ENCODE peak calls at places on chromosomes 5 and 9, in seven cellular contexts. K is coronary artery; T is CD8-positive, alpha-beta T cell; C is CD8-positive, alpha-beta memory T cell; I is left ventricle myocardium inferior; O is GM23338; X is GM12878. F is an unnamed sample.

GRCh38 chr5:116536279-116537161 is 38.1 kb downstream of the SEMA6A start:
- DNase-seq in K (no peak), T (no peak), C (no peak), I (no peak), O (no peak), X (no peak), F (no peak)

GRCh38 chr5:7897014-7897600 is 28.2 kb downstream of the MTRR start:
- DNase-seq in K (no peak), T (no peak), C (no peak), I (no peak), O (peak; percentile 43), X (no peak), F (no peak)

GRCh38 chr5:106380736-106381135 is 1290.0 kb downstream of the EFNA5 start:
- DNase-seq in K (no peak), T (no peak), C (no peak), I (no peak), O (no peak), X (no peak), F (no peak)

GRCh38 chr9:77421506-77422265 is 226.4 kb downstream of the GNA14 start:
- DNase-seq in K (no peak), T (no peak), C (no peak), I (no peak), O (no peak), X (no peak), F (no peak)

GRCh38 chr5:139684881-139685749 is 37.0 kb downstream of the CXXC5 start:
- DNase-seq in K (no peak), T (no peak), C (no peak), I (peak; percentile 46), O (peak; percentile 43), X (no peak), F (peak; percentile 71)

GRCh38 chr9:37468620-37469019 is 3.4 kb upstream of the ZBTB5 start:
- DNase-seq in K (no peak), T (no peak), C (no peak), I (no peak), O (peak; percentile 45), X (no peak), F (no peak)

GRCh38 chr9:87216036-87216435 is 268.7 kb upstream of the GAS1 start:
- DNase-seq in K (no peak), T (no peak), C (no peak), I (no peak), O (no peak), X (no peak), F (no peak)

GRCh38 chr5:147869112-147869511 is 9.4 kb upstream of the SCGB3A2 start:
- DNase-seq in K (no peak), T (no peak), C (no peak), I (no peak), O (peak; percentile 88), X (no peak), F (no peak)

GRCh38 chr9:35910613-35911488 is 1.6 kb downstream of the SPAAR start:
- DNase-seq in K (peak; percentile 70), T (no peak), C (peak; percentile 33), I (peak; percentile 39), O (peak; percentile 65), X (no peak), F (peak; percentile 27)

GRCh38 chr9:125646222-125647100 is 60.5 kb downstream of the MAPKAP1 start:
- DNase-seq in K (no peak), T (no peak), C (peak; percentile 4), I (no peak), O (no peak), X (no peak), F (no peak)

GRCh38 chr5:123133438-123134100 is 44.5 kb downstream of the PRDM6 start:
- DNase-seq in K (no peak), T (no peak), C (no peak), I (no peak), O (no peak), X (no peak), F (no peak)

GRCh38 chr9:2209400-2209799 is 194.3 kb downstream of the SMARCA2 start:
- DNase-seq in K (no peak), T (no peak), C (no peak), I (no peak), O (no peak), X (no peak), F (no peak)

GRCh38 chr5:154049685-154050084 is 10.9 kb downstream of the MFAP3 start:
- DNase-seq in K (no peak), T (no peak), C (no peak), I (no peak), O (no peak), X (no peak), F (no peak)

GRCh38 chr9:32550046-32550608 is 2.0 kb upstream of the SMIM27 start:
- DNase-seq in K (no peak), T (no peak), C (no peak), I (no peak), O (peak; percentile 35), X (no peak), F (no peak)

GRCh38 chr5:40514986-40515385 is 164.7 kb upstream of the PTGER4 start:
- DNase-seq in K (no peak), T (no peak), C (peak; percentile 45), I (no peak), O (no peak), X (no peak), F (no peak)

GRCh38 chr9:69594180-69594579 is 78.0 kb downstream of the APBA1 start:
- DNase-seq in K (no peak), T (no peak), C (no peak), I (no peak), O (no peak), X (no peak), F (no peak)

GRCh38 chr5:115151208-115151805 is 18.4 kb downstream of the TRIM36 start:
- DNase-seq in K (no peak), T (no peak), C (no peak), I (no peak), O (peak; percentile 18), X (no peak), F (no peak)
- H3K27ac ChIP-seq in K (no peak overlapping the region), T (no peak overlapping the region), C (no peak overlapping the region), I (no peak overlapping the region), O (no peak overlapping the region), X (no peak overlapping the region), F (no peak overlapping the region)

DNA sequence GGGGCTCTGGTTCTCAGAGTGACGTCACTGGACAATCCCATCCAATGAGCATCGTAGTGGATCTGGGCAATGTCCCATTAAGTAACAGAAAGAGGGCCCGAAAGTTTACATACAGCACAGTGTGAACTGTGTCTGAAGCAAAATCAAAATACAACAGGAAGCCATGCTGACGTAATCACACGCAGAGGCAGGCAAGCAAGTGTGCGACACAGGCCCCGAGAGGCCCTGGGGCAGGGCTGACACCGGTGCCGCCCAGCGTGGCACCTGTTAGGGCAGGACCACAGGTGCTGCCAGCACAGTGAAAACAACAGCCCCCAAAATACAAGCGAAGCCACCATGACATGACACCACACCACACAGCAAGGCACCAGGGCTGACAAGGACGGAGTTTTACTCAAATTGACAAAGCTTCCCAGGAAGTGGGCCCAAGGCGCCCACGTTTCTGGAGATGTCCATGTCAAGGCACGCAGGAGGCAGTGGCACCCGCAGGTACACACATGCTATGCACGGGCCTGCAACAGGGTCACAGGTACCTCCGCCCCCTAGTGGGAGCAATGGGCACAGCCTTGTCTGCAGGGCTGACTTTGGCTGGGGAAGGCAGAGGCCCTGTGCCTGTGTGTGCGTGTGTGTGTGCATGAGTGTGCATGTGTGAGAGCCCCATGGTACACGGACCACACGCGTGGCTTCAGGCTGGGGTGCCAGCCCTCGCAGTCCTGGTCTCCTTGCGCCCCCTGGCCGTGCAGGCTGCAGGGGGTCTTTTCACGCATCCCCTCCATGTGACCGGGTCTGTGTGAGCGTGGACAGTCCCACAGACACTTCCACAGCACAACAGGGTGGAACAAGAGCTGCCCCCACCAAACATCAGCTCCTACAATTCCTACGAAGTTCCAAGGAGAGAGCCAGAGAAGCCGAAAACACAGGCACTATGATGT is 19.6 kb downstream of the QSOX2 start:
- DNase-seq in K (no peak), T (peak; percentile 41), C (peak; percentile 40), I (peak; percentile 33), O (peak; percentile 87), X (peak; percentile 31), F (peak; percentile 41)
- H3K27ac ChIP-seq in K (no peak overlapping the region), T (no peak overlapping the region), C (peak overlapping the region; percentile 39), I (no peak overlapping the region), O (no peak overlapping the region), X (peak overlapping the region; percentile 79), F (no peak overlapping the region)

GRCh38 chr9:112409758-112410157 is 29.9 kb downstream of the HSDL2 start:
- DNase-seq in K (no peak), T (no peak), C (no peak), I (no peak), O (no peak), X (no peak), F (no peak)

GRCh38 chr9:112408285-112408684 is 28.4 kb downstream of the HSDL2 start:
- DNase-seq in K (no peak), T (no peak), C (no peak), I (no peak), O (no peak), X (no peak), F (no peak)

GRCh38 chr9:112408819-112409218 is 28.9 kb downstream of the HSDL2 start:
- DNase-seq in K (no peak), T (no peak), C (no peak), I (no peak), O (no peak), X (no peak), F (no peak)

GRCh38 chr9:112411626-112412027 is 31.7 kb downstream of the HSDL2 start:
- DNase-seq in K (no peak), T (no peak), C (no peak), I (no peak), O (no peak), X (no peak), F (no peak)
- H3K27ac ChIP-seq in K (no peak overlapping the region), T (no peak overlapping the region), C (no peak overlapping the region), I (no peak overlapping the region), O (no peak overlapping the region), X (no peak overlapping the region), F (no peak overlapping the region)

DNA sequence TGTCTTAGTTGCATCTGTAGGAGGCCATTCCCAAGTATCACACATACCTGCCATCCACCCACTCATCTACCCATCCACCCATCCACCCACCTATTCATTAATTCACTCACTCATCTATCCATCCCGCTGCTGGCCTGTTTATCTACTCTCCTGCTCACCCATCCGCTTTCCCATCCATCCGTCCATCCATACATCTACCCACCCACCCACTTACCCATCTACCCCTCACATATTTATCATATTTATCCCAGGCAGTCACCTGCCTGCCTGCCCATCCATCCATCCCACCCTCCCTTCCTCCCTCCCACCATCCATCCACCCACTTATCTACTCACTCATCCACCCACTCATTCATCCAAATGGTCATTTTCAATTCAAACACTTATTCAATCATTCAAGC is 143.9 kb upstream of the PANK3 start:
- DNase-seq in K (no peak), T (no peak), C (no peak), I (no peak), O (no peak), X (no peak), F (no peak)
- H3K27ac ChIP-seq in K (no peak overlapping the region), T (no peak overlapping the region), C (no peak overlapping the region), I (no peak overlapping the region), O (no peak overlapping the region), X (no peak overlapping the region), F (no peak overlapping the region)